ENCODE peak calls at places on chromosome 16, in four cellular contexts. G is cardiac muscle cell, Z is SHP77, Y is GM23248. A is an unnamed sample.

GRCh38 chr16:73126453-73126853 is 78.5 kb upstream of the ZFHX3 start:
- DNase-seq in Z (no peak), G (no peak), Y (peak), A (peak)

GRCh38 chr16:81292936-81293335 is 21.8 kb upstream of the GAN start:
- DNase-seq in Y (peak), Z (no peak), G (no peak), A (no peak)

GRCh38 chr16:20409398-20410152 is at the start of gene ACSM5:
- DNase-seq in Z (no peak), G (peak), Y (no peak), A (peak)

GRCh38 chr16:30185141-30185682 is 1.8 kb downstream of the CORO1A start:
- DNase-seq in Z (no peak), Y (no peak), G (no peak), A (no peak)

GRCh38 chr16:56245197-56245596 is 53.9 kb downstream of the GNAO1 start:
- DNase-seq in Y (peak), G (no peak), Z (no peak), A (no peak)

GRCh38 chr16:1512774-1513173 is 19.6 kb downstream of the TELO2 start:
- DNase-seq in Y (no peak), Z (no peak), G (no peak), A (no peak)

GRCh38 chr16:81632392-81633146 is 146.5 kb upstream of the PLCG2 start:
- DNase-seq in Y (peak), Z (no peak), G (no peak), A (no peak)

GRCh38 chr16:87816507-87817100 is 50.8 kb upstream of the KLHDC4 start:
- DNase-seq in Z (no peak), G (no peak), Y (no peak), A (no peak)

GRCh38 chr16:30669026-30670000 is 11.1 kb downstream of the FBRS start:
- DNase-seq in Z (no peak), G (no peak), Y (no peak), A (no peak)

GRCh38 chr16:68737730-68738590 is 868 bp downstream of the CDH1 start:
- DNase-seq in Z (no peak), G (peak), Y (no peak), A (no peak)

GRCh38 chr16:87657621-87658192 is 55.4 kb downstream of the JPH3 start:
- DNase-seq in G (no peak), Y (peak), Z (peak), A (peak)

GRCh38 chr16:28526201-28527099 is 12.3 kb downstream of the NUPR1 start:
- DNase-seq in Z (no peak), Y (no peak), G (no peak), A (peak)

GRCh38 chr16:2771496-2772402 is 5.3 kb downstream of the ELOB start:
- DNase-seq in Y (no peak), Z (no peak), G (no peak), A (no peak)

GRCh38 chr16:81181013-81181720 is 57.3 kb upstream of the BCO1 start:
- DNase-seq in Z (no peak), Y (peak), G (peak), A (peak)

GRCh38 chr16:54326266-54326662 is 39.7 kb upstream of the IRX3 start:
- DNase-seq in Z (no peak), G (no peak), Y (peak), A (no peak)

GRCh38 chr16:4273858-4274291 is 1.1 kb upstream of the TFAP4 start:
- DNase-seq in G (peak), Y (peak), Z (peak), A (peak)

GRCh38 chr16:75789237-75789636 is 62.9 kb upstream of the CPHXL start:
- DNase-seq in Y (peak), Z (peak), G (peak), A (peak)

GRCh38 chr16:3880623-3881498 is at the start of gene CREBBP:
- DNase-seq in Z (peak), G (peak), Y (peak), A (peak)

GRCh38 chr16:10616744-10617640 is 36.6 kb upstream of the EMP2 start:
- DNase-seq in Y (peak), G (peak), Z (no peak), A (peak)

GRCh38 chr16:31301708-31302400 is 42.1 kb downstream of the ITGAM start:
- DNase-seq in Y (peak), G (no peak), Z (no peak), A (no peak)

GRCh38 chr16:19659554-19659953 is 58.5 kb downstream of the KNOP1 start:
- DNase-seq in Y (no peak), G (no peak), Z (no peak), A (no peak)

A was measured in HepG2.